ENCODE peak calls at places on chromosomes 13 and 19, in nine cellular contexts. W, Y, T, L, G, I, A, S and O are unnamed samples.
A peak's percentile ranks its signal among the peaks of the same experiment; 100 is the strongest.

GRCh38 chr13:85806553-85807175 is 7.4 kb upstream of the SLITRK6 start:
- DNase-seq in W (no peak), Y (no peak), T (no peak), L (no peak), G (no peak), I (no peak), A (no peak), S (peak; percentile 60), O (no peak)

GRCh38 chr19:15223649-15224371 is 8.4 kb downstream of the EPHX3 start:
- DNase-seq in W (no peak), Y (no peak), T (peak; percentile 50), L (no peak), G (no peak), I (no peak), A (no peak), S (no peak), O (no peak)

GRCh38 chr13:36567485-36567884 is 106.3 kb upstream of the SERTM1 start:
- DNase-seq in W (no peak), Y (no peak), T (no peak), L (no peak), G (no peak), I (no peak), A (no peak), S (no peak), O (no peak)

GRCh38 chr19:621819-622218 is 11.5 kb downstream of the POLRMT start:
- DNase-seq in W (no peak), Y (no peak), T (no peak), L (no peak), G (no peak), I (no peak), A (no peak), S (no peak), O (no peak)

GRCh38 chr13:106291006-106291405 is 244.5 kb downstream of the EFNB2 start:
- DNase-seq in W (no peak), Y (no peak), T (no peak), L (no peak), G (no peak), I (no peak), A (no peak), S (no peak), O (no peak)

GRCh38 chr13:94548382-94549240 is 47.3 kb downstream of the TGDS start:
- DNase-seq in W (peak; percentile 32), Y (peak; percentile 78), T (peak; percentile 58), L (peak; percentile 59), G (peak; percentile 73), I (peak; percentile 68), A (peak; percentile 70), S (no peak), O (peak; percentile 88)

GRCh38 chr19:19171821-19172532 is 1.9 kb upstream of the MEF2B start:
- DNase-seq in W (no peak), Y (no peak), T (no peak), L (no peak), G (no peak), I (no peak), A (no peak), S (peak; percentile 74), O (no peak)

GRCh38 chr13:80161219-80161618 is 179.7 kb downstream of the SPRY2 start:
- DNase-seq in W (no peak), Y (no peak), T (no peak), L (no peak), G (no peak), I (no peak), A (no peak), S (peak; percentile 38), O (no peak)

GRCh38 chr19:51921949-51922348 is 5.3 kb upstream of the ZNF613 start:
- DNase-seq in W (no peak), Y (no peak), T (no peak), L (no peak), G (no peak), I (no peak), A (no peak), S (no peak), O (no peak)

GRCh38 chr13:90889906-90890305 is 457.6 kb upstream of the MIR17HG start:
- DNase-seq in W (no peak), Y (no peak), T (no peak), L (no peak), G (no peak), I (no peak), A (no peak), S (no peak), O (no peak)

GRCh38 chr13:32031025-32031814 is at the start of gene FRY:
- DNase-seq in W (peak; percentile 60), Y (peak; percentile 87), T (peak; percentile 79), L (peak; percentile 60), G (peak; percentile 66), I (peak; percentile 93), A (peak; percentile 60), S (peak; percentile 90), O (peak; percentile 89)

GRCh38 chr13:32409561-32410440 is 18.1 kb downstream of the N4BP2L1 start:
- DNase-seq in W (no peak), Y (peak; percentile 79), T (peak; percentile 71), L (peak; percentile 20), G (peak; percentile 70), I (peak; percentile 86), A (peak; percentile 54), S (peak; percentile 92), O (no peak)

GRCh38 chr19:58518261-58519086 is 1.1 kb downstream of the ZBTB45 start:
- DNase-seq in W (no peak), Y (no peak), T (no peak), L (no peak), G (peak; percentile 35), I (no peak), A (no peak), S (peak; percentile 72), O (peak; percentile 15)

GRCh38 chr13:76646946-76647345 is 239.3 kb downstream of the KCTD12 start:
- DNase-seq in W (no peak), Y (no peak), T (no peak), L (no peak), G (no peak), I (no peak), A (no peak), S (no peak), O (no peak)

GRCh38 chr19:1019616-1019961 is 1.3 kb downstream of the TMEM259 start:
- DNase-seq in W (no peak), Y (no peak), T (no peak), L (no peak), G (no peak), I (no peak), A (no peak), S (no peak), O (no peak)

GRCh38 chr19:40791996-40792395 is 7.0 kb upstream of the EGLN2 start:
- DNase-seq in W (no peak), Y (no peak), T (no peak), L (no peak), G (no peak), I (no peak), A (no peak), S (no peak), O (no peak)

GRCh38 chr19:40786060-40787037 is 8.3 kb downstream of the RAB4B start:
- DNase-seq in W (no peak), Y (no peak), T (no peak), L (no peak), G (no peak), I (no peak), A (no peak), S (no peak), O (no peak)

GRCh38 chr19:40785526-40785925 is 7.5 kb downstream of the RAB4B start:
- DNase-seq in W (no peak), Y (no peak), T (no peak), L (no peak), G (no peak), I (no peak), A (no peak), S (no peak), O (no peak)

GRCh38 chr19:40791349-40791748 is 7.6 kb upstream of the EGLN2 start:
- DNase-seq in W (no peak), Y (no peak), T (no peak), L (no peak), G (no peak), I (no peak), A (peak; percentile 54), S (no peak), O (no peak)
- H3K4me3 ChIP-seq in W (no peak overlapping the region), Y (no peak overlapping the region), T (no peak overlapping the region), L (no peak overlapping the region), G (no peak overlapping the region), I (no peak overlapping the region), A (no peak overlapping the region), S (no peak overlapping the region), O (no peak overlapping the region)

GRCh38 chr19:38389101-38389925 is 816 bp downstream of the SPRED3 start:
- DNase-seq in W (no peak), Y (no peak), T (no peak), L (peak; percentile 36), G (peak; percentile 30), I (no peak), A (peak; percentile 27), S (no peak), O (no peak)
- TF ChIP-seq POLR2A in W (no peak), Y (no peak), T (no peak), L (peak; percentile 8), G (no peak), I (no peak), A (no peak), S (no peak), O (no peak)

DNA sequence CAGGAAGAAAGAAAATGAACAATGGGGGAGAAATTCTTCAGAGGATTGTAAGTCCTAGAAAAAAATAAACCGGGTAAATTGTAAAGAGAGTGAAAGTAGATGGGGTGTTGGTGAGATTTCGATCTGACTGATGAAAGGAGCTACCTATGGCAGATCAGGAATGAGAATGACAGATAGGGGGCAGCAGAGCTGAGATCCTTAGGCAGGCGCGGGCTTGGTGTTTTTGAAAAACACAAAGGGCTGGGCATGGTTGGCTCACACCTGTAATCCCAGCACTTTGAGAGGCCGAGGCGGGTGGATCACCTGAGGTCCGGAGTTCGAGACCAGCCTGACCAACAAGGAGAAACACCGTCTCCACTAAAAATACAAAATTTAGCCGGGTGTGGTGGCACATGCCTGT is 1468.6 kb upstream of the SLC10A2 start:
- DNase-seq in W (no peak), Y (no peak), T (no peak), L (no peak), G (no peak), I (no peak), A (no peak), S (peak; percentile 31), O (no peak)
- TF ChIP-seq CTCF in W (no peak), Y (no peak), T (no peak), L (no peak), G (no peak), I (no peak), A (no peak), S (peak; percentile 41), O (no peak)

GRCh38 chr13:42575938-42576337 is 2.0 kb downstream of the TNFSF11 start:
- DNase-seq in W (no peak), Y (no peak), T (no peak), L (no peak), G (no peak), I (no peak), A (no peak), S (no peak), O (no peak)
- H3K4me3 ChIP-seq in W (no peak overlapping the region), Y (no peak overlapping the region), T (no peak overlapping the region), L (no peak overlapping the region), G (no peak overlapping the region), I (no peak overlapping the region), A (no peak overlapping the region), S (no peak overlapping the region), O (no peak overlapping the region)